ENCODE peak calls at places on chromosomes 3 and 15, in six cellular contexts. H is adipocyte, P is mesendoderm, F is IMR-90, W is fibroblast of lung, U is PC-3. Z is an unnamed sample.
A peak's percentile ranks its signal among the peaks of the same experiment; 100 is the strongest.

GRCh38 chr3:191376742-191377141 is 46.4 kb upstream of the UTS2B start:
- DNase-seq in F (peak; percentile 81), H (peak; percentile 86), U (peak; percentile 91), W (peak; percentile 80), P (no peak), Z (no peak)

GRCh38 chr15:66489179-66489791 is 8.3 kb downstream of the SNAPC5 start:
- DNase-seq in H (no peak), P (no peak), W (no peak), F (no peak), U (no peak), Z (no peak)

GRCh38 chr15:82044373-82045178 is 1.2 kb downstream of the MEX3B start:
- DNase-seq in H (peak; percentile 81), U (no peak), W (peak; percentile 77), F (peak; percentile 81), P (peak; percentile 90), Z (peak; percentile 8)

GRCh38 chr3:155753038-155753647 is 8.3 kb upstream of the PLCH1 start:
- DNase-seq in W (peak; percentile 57), P (no peak), F (peak; percentile 39), H (peak; percentile 66), U (peak; percentile 67), Z (no peak)

GRCh38 chr3:194738254-194739093 is 52.8 kb downstream of the FAM43A start:
- DNase-seq in U (peak; percentile 85), H (peak; percentile 56), P (no peak), W (peak; percentile 10), F (peak; percentile 72), Z (no peak)

GRCh38 chr15:48974865-48975264 is 11.1 kb upstream of the SHC4 start:
- DNase-seq in F (no peak), H (no peak), W (no peak), P (peak; percentile 72), U (no peak), Z (no peak)

GRCh38 chr3:58009026-58009748 is 965 bp downstream of the FLNB start:
- DNase-seq in H (peak; percentile 50), P (peak; percentile 40), W (no peak), U (no peak), F (no peak), Z (peak; percentile 55)

GRCh38 chr3:69649120-69649519 is 90.1 kb upstream of the MITF start:
- DNase-seq in P (peak; percentile 10), F (peak; percentile 55), U (peak; percentile 70), H (no peak), W (peak; percentile 25), Z (no peak)

GRCh38 chr3:36733162-36733696 is 31.1 kb downstream of the DCLK3 start:
- DNase-seq in P (peak; percentile 58), W (no peak), U (no peak), F (no peak), H (no peak), Z (no peak)

GRCh38 chr3:162719684-162720341 is 1223.2 kb downstream of the OTOL1 start:
- DNase-seq in W (peak; percentile 93), P (peak; percentile 27), U (peak; percentile 98), H (peak; percentile 94), F (peak; percentile 97), Z (no peak)

GRCh38 chr3:72887723-72888545 is at the start of gene GXYLT2:
- DNase-seq in W (peak; percentile 80), U (peak; percentile 58), F (peak; percentile 71), P (peak; percentile 89), H (peak; percentile 85), Z (peak; percentile 85)

GRCh38 chr3:37981348-37981664 is 9.3 kb upstream of the VILL start:
- DNase-seq in H (no peak), W (no peak), F (no peak), U (peak; percentile 44), P (no peak), Z (no peak)

GRCh38 chr15:40343512-40343911 is 2.8 kb upstream of the CCDC9B start:
- DNase-seq in U (peak; percentile 97), F (peak; percentile 98), W (peak; percentile 87), P (no peak), H (peak; percentile 92), Z (no peak)

GRCh38 chr3:189292667-189293478 is 121.1 kb downstream of the TPRG1 start:
- DNase-seq in F (no peak), H (no peak), U (peak; percentile 36), P (peak; percentile 28), W (no peak), Z (no peak)

GRCh38 chr3:71659758-71660666 is 65.2 kb downstream of the EIF4E3 start:
- DNase-seq in H (no peak), U (no peak), W (peak; percentile 31), F (peak; percentile 28), P (no peak), Z (peak; percentile 74)

GRCh38 chr15:65824031-65824743 is 32.1 kb upstream of the DENND4A start:
- DNase-seq in F (peak; percentile 70), H (peak; percentile 80), P (peak; percentile 87), U (peak; percentile 69), W (peak; percentile 73), Z (peak; percentile 14)

GRCh38 chr15:48190932-48191573 is 412 bp upstream of the CTXN2 start:
- DNase-seq in H (peak; percentile 78), W (peak; percentile 76), F (peak; percentile 72), U (peak; percentile 63), P (peak; percentile 92), Z (peak; percentile 61)

GRCh38 chr3:112392393-112393359 is 59.7 kb downstream of the CD200 start:
- DNase-seq in F (no peak), H (no peak), P (no peak), W (no peak), U (no peak), Z (no peak)

GRCh38 chr3:112394008-112394616 is 61.2 kb downstream of the CD200 start:
- DNase-seq in U (no peak), P (no peak), H (peak; percentile 52), W (peak; percentile 74), F (peak; percentile 45), Z (no peak)

GRCh38 chr3:112393360-112393728 is 60.4 kb downstream of the CD200 start:
- DNase-seq in H (no peak), W (no peak), F (no peak), U (no peak), P (no peak), Z (no peak)

GRCh38 chr3:112397529-112397928 is 64.6 kb downstream of the CD200 start:
- DNase-seq in W (no peak), F (no peak), H (no peak), U (no peak), P (peak; percentile 58), Z (no peak)

GRCh38 chr3:112395166-112395894 is 62.4 kb downstream of the CD200 start:
- DNase-seq in U (no peak), P (no peak), W (peak; percentile 53), H (peak; percentile 39), F (peak; percentile 69), Z (no peak)
- H3K9ac ChIP-seq in U (no peak overlapping the region), P (no peak overlapping the region), W (no peak overlapping the region), H (peak overlapping the region; percentile 68), F (peak overlapping the region; percentile 7), Z (no peak overlapping the region)

DNA sequence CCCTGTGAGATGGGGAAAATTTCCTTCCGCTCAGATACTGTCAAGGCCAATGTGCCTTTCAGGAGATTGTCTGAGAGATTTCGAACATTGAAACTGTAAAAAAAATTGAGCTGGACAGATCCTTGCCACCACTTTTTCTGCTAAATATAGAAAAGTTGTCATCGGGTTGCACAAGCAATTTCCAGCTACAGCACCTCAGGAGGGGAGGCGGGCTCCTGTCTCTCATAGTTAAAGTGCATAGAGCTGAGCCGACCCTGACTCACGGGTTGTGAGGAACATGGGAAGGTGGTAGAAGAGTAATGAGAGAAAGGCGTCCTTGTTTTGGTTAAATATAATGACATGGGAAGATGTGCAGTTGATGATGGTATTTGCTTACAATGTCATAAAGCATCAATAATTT is 160.6 kb upstream of the ICE2 start:
- DNase-seq in H (no peak), P (no peak), U (no peak), F (no peak), W (no peak), Z (no peak)
- H3K9ac ChIP-seq in H (no peak overlapping the region), P (no peak overlapping the region), U (no peak overlapping the region), F (no peak overlapping the region), W (no peak overlapping the region), Z (no peak overlapping the region)

DNA sequence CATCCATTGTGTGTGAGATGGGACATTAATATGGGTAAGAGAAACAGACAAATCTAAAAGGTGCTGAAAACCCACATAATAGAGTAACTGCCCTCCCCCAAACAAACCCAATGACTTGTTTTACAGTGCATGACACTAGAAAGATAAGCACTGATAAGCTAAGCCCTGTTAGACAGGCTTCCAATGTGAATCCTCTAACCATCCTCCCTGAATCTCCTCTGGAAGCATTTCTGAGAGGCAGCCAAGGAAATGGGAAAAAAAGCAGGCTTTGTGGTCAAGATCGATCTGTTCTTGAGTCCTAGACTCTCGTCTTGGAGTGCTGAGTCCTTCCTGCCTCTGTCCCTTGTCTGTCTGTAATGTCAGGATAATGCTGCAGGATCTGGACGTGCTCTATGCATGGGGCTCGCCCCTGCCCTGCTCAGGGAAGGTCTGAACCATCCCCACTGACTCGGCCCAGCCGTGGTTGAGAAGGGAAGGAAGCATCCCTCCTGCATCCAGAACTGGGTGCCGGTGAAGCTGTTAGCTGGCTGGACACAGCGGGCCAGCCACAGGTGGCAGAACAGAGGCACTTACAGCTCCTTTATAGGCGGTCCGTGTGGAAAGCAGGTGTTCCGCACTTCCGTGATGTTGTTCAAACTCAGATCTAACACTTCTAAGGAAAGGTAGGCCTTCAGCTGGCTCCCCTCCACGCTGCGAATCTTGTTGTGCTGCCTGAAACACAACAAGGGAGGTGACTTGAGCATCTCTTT is 84.1 kb downstream of the LRIG1 start:
- DNase-seq in F (peak; percentile 59), P (peak; percentile 80), W (no peak), H (no peak), U (no peak), Z (no peak)
- H3K9ac ChIP-seq in F (peak overlapping the region; percentile 27), P (peak overlapping the region; percentile 57), W (no peak overlapping the region), H (no peak overlapping the region), U (no peak overlapping the region), Z (no peak overlapping the region)

GRCh38 chr15:50531763-50532162 is 14.7 kb downstream of the USP50 start:
- DNase-seq in F (peak; percentile 41), P (no peak), U (no peak), H (no peak), W (no peak), Z (no peak)
- H3K9ac ChIP-seq in F (no peak overlapping the region), P (no peak overlapping the region), U (no peak overlapping the region), H (no peak overlapping the region), W (no peak overlapping the region), Z (no peak overlapping the region)

GRCh38 chr3:168531116-168531515 is 435.4 kb upstream of the GOLIM4 start:
- DNase-seq in P (peak; percentile 82), F (no peak), W (no peak), U (no peak), H (no peak), Z (no peak)
- H3K9ac ChIP-seq in P (no peak overlapping the region), F (no peak overlapping the region), W (no peak overlapping the region), U (no peak overlapping the region), H (no peak overlapping the region), Z (no peak overlapping the region)